ENCODE peak calls at places on chromosome 21, in eight cellular contexts. One of them, this sample, is unnamed.

GRCh38 chr21:36260030-36260787 is 59.8 kb upstream of the MORC3 start:
- DNase-seq in SK-N-DZ: no peak
- DNase-seq in H54: peak
- DNase-seq in T1000: no peak
- DNase-seq in fibroblast of lung: peak
- DNase-seq in stomach: peak
- DNase-seq in NAMALWA: peak
- DNase-seq in activated T-cell treated with anti-CD3 and anti-CD28 coated beads, Interleukin-2, amount 50 U/mL, for 1 hour: no peak
- DNase-seq in this sample: peak

GRCh38 chr21:27017251-27017650 is 50.4 kb upstream of the ADAMTS5 start:
- DNase-seq in SK-N-DZ: no peak
- DNase-seq in stomach: no peak
- DNase-seq in T1000: no peak
- DNase-seq in NAMALWA: no peak
- DNase-seq in H54: no peak
- DNase-seq in activated T-cell treated with anti-CD3 and anti-CD28 coated beads, Interleukin-2, amount 50 U/mL, for 1 hour: no peak
- DNase-seq in fibroblast of lung: peak
- DNase-seq in this sample: no peak

GRCh38 chr21:42969193-42969600 is 5.2 kb upstream of the PKNOX1 start:
- DNase-seq in T1000: no peak
- DNase-seq in activated T-cell treated with anti-CD3 and anti-CD28 coated beads, Interleukin-2, amount 50 U/mL, for 1 hour: no peak
- DNase-seq in NAMALWA: no peak
- DNase-seq in stomach: no peak
- DNase-seq in fibroblast of lung: no peak
- DNase-seq in SK-N-DZ: no peak
- DNase-seq in H54: no peak
- DNase-seq in this sample: no peak

GRCh38 chr21:35284199-35284598 is 235.1 kb upstream of the RUNX1 start:
- DNase-seq in stomach: no peak
- DNase-seq in H54: no peak
- DNase-seq in T1000: no peak
- DNase-seq in activated T-cell treated with anti-CD3 and anti-CD28 coated beads, Interleukin-2, amount 50 U/mL, for 1 hour: no peak
- DNase-seq in NAMALWA: no peak
- DNase-seq in SK-N-DZ: no peak
- DNase-seq in fibroblast of lung: no peak
- DNase-seq in this sample: no peak

GRCh38 chr21:40381111-40381510 is 465.8 kb downstream of the DSCAM start:
- DNase-seq in fibroblast of lung: no peak
- DNase-seq in T1000: no peak
- DNase-seq in stomach: no peak
- DNase-seq in SK-N-DZ: no peak
- DNase-seq in H54: no peak
- DNase-seq in activated T-cell treated with anti-CD3 and anti-CD28 coated beads, Interleukin-2, amount 50 U/mL, for 1 hour: no peak
- DNase-seq in NAMALWA: no peak
- DNase-seq in this sample: no peak

GRCh38 chr21:19343711-19344110 is 940.1 kb upstream of the TMPRSS15 start:
- DNase-seq in T1000: no peak
- DNase-seq in fibroblast of lung: no peak
- DNase-seq in activated T-cell treated with anti-CD3 and anti-CD28 coated beads, Interleukin-2, amount 50 U/mL, for 1 hour: no peak
- DNase-seq in H54: no peak
- DNase-seq in stomach: no peak
- DNase-seq in SK-N-DZ: no peak
- DNase-seq in NAMALWA: no peak
- DNase-seq in this sample: no peak

GRCh38 chr21:45854702-45855247 is 126.8 kb upstream of the COL6A1 start:
- DNase-seq in H54: no peak
- DNase-seq in fibroblast of lung: no peak
- DNase-seq in SK-N-DZ: no peak
- DNase-seq in NAMALWA: no peak
- DNase-seq in T1000: no peak
- DNase-seq in stomach: peak
- DNase-seq in activated T-cell treated with anti-CD3 and anti-CD28 coated beads, Interleukin-2, amount 50 U/mL, for 1 hour: peak
- DNase-seq in this sample: no peak

GRCh38 chr21:21664871-21665270 is 666.7 kb downstream of the NCAM2 start:
- DNase-seq in SK-N-DZ: no peak
- DNase-seq in T1000: no peak
- DNase-seq in NAMALWA: no peak
- DNase-seq in H54: no peak
- DNase-seq in stomach: no peak
- DNase-seq in fibroblast of lung: peak
- DNase-seq in activated T-cell treated with anti-CD3 and anti-CD28 coated beads, Interleukin-2, amount 50 U/mL, for 1 hour: no peak
- DNase-seq in this sample: no peak

GRCh38 chr21:34693192-34693810 is 24.5 kb downstream of the CLIC6 start:
- DNase-seq in H54: peak
- DNase-seq in stomach: peak
- DNase-seq in activated T-cell treated with anti-CD3 and anti-CD28 coated beads, Interleukin-2, amount 50 U/mL, for 1 hour: no peak
- DNase-seq in fibroblast of lung: peak
- DNase-seq in SK-N-DZ: peak
- DNase-seq in NAMALWA: peak
- DNase-seq in T1000: peak
- DNase-seq in this sample: peak

GRCh38 chr21:26941436-26941835 is 25.5 kb downstream of the ADAMTS5 start:
- DNase-seq in NAMALWA: no peak
- DNase-seq in activated T-cell treated with anti-CD3 and anti-CD28 coated beads, Interleukin-2, amount 50 U/mL, for 1 hour: no peak
- DNase-seq in T1000: no peak
- DNase-seq in fibroblast of lung: peak
- DNase-seq in stomach: no peak
- DNase-seq in SK-N-DZ: no peak
- DNase-seq in H54: no peak
- DNase-seq in this sample: no peak

GRCh38 chr21:43001316-43001715 is 27.0 kb downstream of the PKNOX1 start:
- DNase-seq in T1000: no peak
- DNase-seq in NAMALWA: no peak
- DNase-seq in fibroblast of lung: no peak
- DNase-seq in activated T-cell treated with anti-CD3 and anti-CD28 coated beads, Interleukin-2, amount 50 U/mL, for 1 hour: no peak
- DNase-seq in H54: no peak
- DNase-seq in stomach: no peak
- DNase-seq in SK-N-DZ: no peak
- DNase-seq in this sample: no peak

GRCh38 chr21:17819114-17819877 is at the start of gene C21orf91:
- DNase-seq in activated T-cell treated with anti-CD3 and anti-CD28 coated beads, Interleukin-2, amount 50 U/mL, for 1 hour: peak
- DNase-seq in SK-N-DZ: peak
- DNase-seq in H54: peak
- DNase-seq in NAMALWA: peak
- DNase-seq in T1000: peak
- DNase-seq in fibroblast of lung: peak
- DNase-seq in stomach: peak
- DNase-seq in this sample: peak

GRCh38 chr21:35342440-35342839 is 293.3 kb upstream of the RUNX1 start:
- DNase-seq in H54: no peak
- DNase-seq in NAMALWA: peak
- DNase-seq in stomach: no peak
- DNase-seq in T1000: no peak
- DNase-seq in SK-N-DZ: no peak
- DNase-seq in fibroblast of lung: no peak
- DNase-seq in activated T-cell treated with anti-CD3 and anti-CD28 coated beads, Interleukin-2, amount 50 U/mL, for 1 hour: no peak
- DNase-seq in this sample: peak

GRCh38 chr21:22223385-22223784 is 1225.2 kb downstream of the NCAM2 start:
- DNase-seq in SK-N-DZ: no peak
- DNase-seq in fibroblast of lung: no peak
- DNase-seq in NAMALWA: peak
- DNase-seq in activated T-cell treated with anti-CD3 and anti-CD28 coated beads, Interleukin-2, amount 50 U/mL, for 1 hour: no peak
- DNase-seq in stomach: no peak
- DNase-seq in H54: no peak
- DNase-seq in T1000: no peak
- DNase-seq in this sample: no peak

GRCh38 chr21:37085726-37086125 is 12.7 kb downstream of the TTC3 start:
- DNase-seq in NAMALWA: no peak
- DNase-seq in H54: no peak
- DNase-seq in activated T-cell treated with anti-CD3 and anti-CD28 coated beads, Interleukin-2, amount 50 U/mL, for 1 hour: no peak
- DNase-seq in fibroblast of lung: no peak
- DNase-seq in stomach: no peak
- DNase-seq in T1000: no peak
- DNase-seq in SK-N-DZ: no peak
- DNase-seq in this sample: no peak

GRCh38 chr21:46663754-46664153 is 28.3 kb downstream of the PRMT2 start:
- DNase-seq in SK-N-DZ: no peak
- DNase-seq in NAMALWA: no peak
- DNase-seq in activated T-cell treated with anti-CD3 and anti-CD28 coated beads, Interleukin-2, amount 50 U/mL, for 1 hour: no peak
- DNase-seq in stomach: no peak
- DNase-seq in T1000: no peak
- DNase-seq in fibroblast of lung: no peak
- DNase-seq in H54: no peak
- DNase-seq in this sample: no peak

GRCh38 chr21:39314155-39315027 is 959 bp upstream of the BRWD1 start:
- DNase-seq in activated T-cell treated with anti-CD3 and anti-CD28 coated beads, Interleukin-2, amount 50 U/mL, for 1 hour: no peak
- DNase-seq in T1000: peak
- DNase-seq in H54: peak
- DNase-seq in stomach: peak
- DNase-seq in fibroblast of lung: peak
- DNase-seq in NAMALWA: peak
- DNase-seq in SK-N-DZ: peak
- DNase-seq in this sample: peak

GRCh38 chr21:35593000-35593502 is 467.3 kb downstream of the SETD4 start:
- DNase-seq in stomach: no peak
- DNase-seq in activated T-cell treated with anti-CD3 and anti-CD28 coated beads, Interleukin-2, amount 50 U/mL, for 1 hour: no peak
- DNase-seq in SK-N-DZ: no peak
- DNase-seq in H54: no peak
- DNase-seq in T1000: no peak
- DNase-seq in NAMALWA: no peak
- DNase-seq in fibroblast of lung: peak
- DNase-seq in this sample: no peak

GRCh38 chr21:44671911-44672310 is 5.2 kb upstream of the KRTAP12-2 start:
- DNase-seq in NAMALWA: no peak
- DNase-seq in T1000: no peak
- DNase-seq in SK-N-DZ: no peak
- DNase-seq in fibroblast of lung: no peak
- DNase-seq in H54: no peak
- DNase-seq in activated T-cell treated with anti-CD3 and anti-CD28 coated beads, Interleukin-2, amount 50 U/mL, for 1 hour: no peak
- DNase-seq in stomach: no peak
- DNase-seq in this sample: no peak

GRCh38 chr21:14466715-14467114 is 79.4 kb downstream of the SAMSN1 start:
- DNase-seq in activated T-cell treated with anti-CD3 and anti-CD28 coated beads, Interleukin-2, amount 50 U/mL, for 1 hour: no peak
- DNase-seq in SK-N-DZ: no peak
- DNase-seq in H54: no peak
- DNase-seq in fibroblast of lung: no peak
- DNase-seq in NAMALWA: no peak
- DNase-seq in stomach: no peak
- DNase-seq in T1000: no peak
- DNase-seq in this sample: no peak

GRCh38 chr21:42111470-42111743 is 40.3 kb downstream of the UMODL1 start:
- DNase-seq in H54: no peak
- DNase-seq in fibroblast of lung: no peak
- DNase-seq in SK-N-DZ: no peak
- DNase-seq in stomach: no peak
- DNase-seq in activated T-cell treated with anti-CD3 and anti-CD28 coated beads, Interleukin-2, amount 50 U/mL, for 1 hour: no peak
- DNase-seq in T1000: no peak
- DNase-seq in NAMALWA: no peak
- DNase-seq in this sample: no peak

GRCh38 chr21:32389337-32390015 is 3.3 kb downstream of the URB1 start:
- DNase-seq in T1000: no peak
- DNase-seq in NAMALWA: no peak
- DNase-seq in stomach: no peak
- DNase-seq in H54: no peak
- DNase-seq in activated T-cell treated with anti-CD3 and anti-CD28 coated beads, Interleukin-2, amount 50 U/mL, for 1 hour: no peak
- DNase-seq in SK-N-DZ: no peak
- DNase-seq in fibroblast of lung: peak
- DNase-seq in this sample: no peak

GRCh38 chr21:44990921-44991320 is 51.1 kb downstream of the SLX9 start:
- DNase-seq in NAMALWA: no peak
- DNase-seq in fibroblast of lung: no peak
- DNase-seq in stomach: no peak
- DNase-seq in T1000: no peak
- DNase-seq in SK-N-DZ: no peak
- DNase-seq in activated T-cell treated with anti-CD3 and anti-CD28 coated beads, Interleukin-2, amount 50 U/mL, for 1 hour: no peak
- DNase-seq in H54: no peak
- DNase-seq in this sample: no peak

GRCh38 chr21:42234464-42235241 is 15.7 kb downstream of the ABCG1 start:
- DNase-seq in H54: no peak
- DNase-seq in activated T-cell treated with anti-CD3 and anti-CD28 coated beads, Interleukin-2, amount 50 U/mL, for 1 hour: peak
- DNase-seq in stomach: peak
- DNase-seq in SK-N-DZ: peak
- DNase-seq in NAMALWA: peak
- DNase-seq in T1000: no peak
- DNase-seq in fibroblast of lung: peak
- DNase-seq in this sample: peak

GRCh38 chr21:41684381-41685245 is 82.2 kb downstream of the RIPK4 start:
- DNase-seq in SK-N-DZ: no peak
- DNase-seq in stomach: peak
- DNase-seq in H54: peak
- DNase-seq in NAMALWA: no peak
- DNase-seq in T1000: peak
- DNase-seq in activated T-cell treated with anti-CD3 and anti-CD28 coated beads, Interleukin-2, amount 50 U/mL, for 1 hour: no peak
- DNase-seq in fibroblast of lung: peak
- DNase-seq in this sample: no peak

GRCh38 chr21:46055863-46056281 is 42.0 kb upstream of the COL6A2 start:
- DNase-seq in T1000: no peak
- DNase-seq in SK-N-DZ: no peak
- DNase-seq in activated T-cell treated with anti-CD3 and anti-CD28 coated beads, Interleukin-2, amount 50 U/mL, for 1 hour: no peak
- DNase-seq in H54: no peak
- DNase-seq in stomach: no peak
- DNase-seq in NAMALWA: no peak
- DNase-seq in fibroblast of lung: peak
- DNase-seq in this sample: no peak

GRCh38 chr21:27219068-27219467 is 252.2 kb upstream of the ADAMTS5 start:
- DNase-seq in stomach: no peak
- DNase-seq in NAMALWA: no peak
- DNase-seq in activated T-cell treated with anti-CD3 and anti-CD28 coated beads, Interleukin-2, amount 50 U/mL, for 1 hour: no peak
- DNase-seq in H54: no peak
- DNase-seq in T1000: no peak
- DNase-seq in SK-N-DZ: no peak
- DNase-seq in fibroblast of lung: peak
- DNase-seq in this sample: no peak

GRCh38 chr21:37595944-37596343 is 229.4 kb downstream of the DYRK1A start:
- DNase-seq in T1000: no peak
- DNase-seq in fibroblast of lung: no peak
- DNase-seq in SK-N-DZ: no peak
- DNase-seq in H54: no peak
- DNase-seq in activated T-cell treated with anti-CD3 and anti-CD28 coated beads, Interleukin-2, amount 50 U/mL, for 1 hour: no peak
- DNase-seq in NAMALWA: no peak
- DNase-seq in stomach: no peak
- DNase-seq in this sample: no peak

GRCh38 chr21:39628380-39628779 is 15.6 kb downstream of the B3GALT5 start:
- DNase-seq in activated T-cell treated with anti-CD3 and anti-CD28 coated beads, Interleukin-2, amount 50 U/mL, for 1 hour: no peak
- DNase-seq in SK-N-DZ: no peak
- DNase-seq in T1000: no peak
- DNase-seq in stomach: no peak
- DNase-seq in NAMALWA: no peak
- DNase-seq in H54: no peak
- DNase-seq in fibroblast of lung: no peak
- DNase-seq in this sample: no peak

GRCh38 chr21:35252831-35253230 is 203.7 kb upstream of the RUNX1 start:
- DNase-seq in stomach: no peak
- DNase-seq in T1000: no peak
- DNase-seq in NAMALWA: no peak
- DNase-seq in SK-N-DZ: no peak
- DNase-seq in activated T-cell treated with anti-CD3 and anti-CD28 coated beads, Interleukin-2, amount 50 U/mL, for 1 hour: no peak
- DNase-seq in H54: no peak
- DNase-seq in fibroblast of lung: peak
- DNase-seq in this sample: no peak

GRCh38 chr21:45074818-45075605 is 632 bp downstream of the ADARB1 start:
- DNase-seq in T1000: no peak
- DNase-seq in NAMALWA: no peak
- DNase-seq in H54: peak
- DNase-seq in stomach: peak
- DNase-seq in fibroblast of lung: peak
- DNase-seq in SK-N-DZ: peak
- DNase-seq in activated T-cell treated with anti-CD3 and anti-CD28 coated beads, Interleukin-2, amount 50 U/mL, for 1 hour: peak
- DNase-seq in this sample: no peak

This sample was measured in OCI-LY7.